ENCODE peak calls at places on chromosomes 3 and 15, in six cellular contexts. F is HTR-8/SVneo, D is HFF-Myc, T is NCI-H510A treated with DMSO at 0.1 percent for 48 hours, E is OCI-LY7, S is bronchial epithelial cell. P is an unnamed sample.

GRCh38 chr15:59646271-59646670 is 11.0 kb downstream of the GTF2A2 start:
- DNase-seq in T (no peak), E (no peak), S (no peak), F (no peak), D (no peak), P (no peak)

GRCh38 chr3:128236667-128237066 is 83.4 kb downstream of the EEFSEC start:
- DNase-seq in T (peak), F (no peak), E (no peak), S (no peak), D (no peak), P (no peak)

GRCh38 chr3:15342945-15343344 is 10.6 kb upstream of the SH3BP5 start:
- DNase-seq in S (no peak), D (no peak), T (no peak), F (no peak), E (no peak), P (no peak)

GRCh38 chr3:188389711-188390346 is 235.9 kb downstream of the LPP start:
- DNase-seq in F (no peak), D (no peak), E (peak), S (peak), T (no peak), P (peak)

GRCh38 chr3:107947203-107947602 is 143.6 kb downstream of the CD47 start:
- DNase-seq in T (no peak), F (no peak), E (no peak), D (no peak), S (no peak), P (no peak)

GRCh38 chr3:175397407-175397806 is 538.3 kb downstream of the NAALADL2 start:
- DNase-seq in F (no peak), S (no peak), D (no peak), T (no peak), E (no peak), P (no peak)

GRCh38 chr3:73143821-73144237 is 82.4 kb downstream of the EBLN2 start:
- DNase-seq in F (no peak), T (no peak), E (no peak), S (no peak), D (no peak), P (peak)

GRCh38 chr3:54882114-54882833 is 45.6 kb downstream of the LRTM1 start:
- DNase-seq in T (no peak), E (no peak), F (peak), S (peak), D (no peak), P (peak)

GRCh38 chr3:43995929-43996378 is 245.7 kb upstream of the TOPAZ1 start:
- DNase-seq in D (no peak), S (peak), T (peak), F (no peak), E (peak), P (no peak)

GRCh38 chr3:73351423-73352071 is 273.2 kb downstream of the PDZRN3 start:
- DNase-seq in T (no peak), E (no peak), D (no peak), F (no peak), S (no peak), P (no peak)

GRCh38 chr3:156483961-156484787 is 70.7 kb downstream of the SSR3 start:
- DNase-seq in F (peak), S (peak), E (peak), T (no peak), D (peak), P (peak)

GRCh38 chr3:11080492-11080891 is 73.8 kb upstream of the HRH1 start:
- DNase-seq in S (peak), D (no peak), F (no peak), T (no peak), E (no peak), P (peak)

GRCh38 chr3:57370331-57370730 is 77.8 kb upstream of the ASB14 start:
- DNase-seq in E (no peak), D (no peak), F (no peak), T (no peak), S (no peak), P (no peak)

GRCh38 chr15:39691229-39691628 is 91.4 kb downstream of the FSIP1 start:
- DNase-seq in D (no peak), T (no peak), S (no peak), F (no peak), E (no peak), P (no peak)

GRCh38 chr3:106542101-106542769 is 673.4 kb upstream of the CBLB start:
- DNase-seq in E (no peak), D (no peak), T (no peak), S (no peak), F (no peak), P (no peak)

GRCh38 chr15:33994005-33994615 is 25.8 kb downstream of the CHRM5 start:
- DNase-seq in E (peak), F (no peak), D (no peak), T (peak), S (peak), P (peak)

GRCh38 chr3:69665026-69665739 is 74.1 kb upstream of the MITF start:
- DNase-seq in F (peak), S (peak), D (no peak), T (peak), E (no peak), P (peak)

GRCh38 chr3:132352556-132353143 is 35.4 kb downstream of the ACP3 start:
- DNase-seq in E (peak), T (peak), F (peak), S (peak), D (peak), P (peak)

GRCh38 chr3:44932271-44932670 is 43.7 kb downstream of the ZDHHC3 start:
- DNase-seq in S (no peak), D (no peak), T (no peak), E (no peak), F (no peak), P (no peak)

GRCh38 chr3:125202197-125202596 is 10.4 kb downstream of the SLC12A8 start:
- DNase-seq in T (no peak), F (peak), D (no peak), S (peak), E (peak), P (no peak)

GRCh38 chr3:88150771-88151170 is 1.0 kb downstream of the C3orf38 start:
- DNase-seq in F (no peak), S (peak), D (no peak), E (peak), T (no peak), P (no peak)

GRCh38 chr3:128111147-128111546 is 12.5 kb downstream of the RUVBL1 start:
- DNase-seq in S (no peak), D (no peak), T (no peak), F (no peak), E (no peak), P (no peak)

GRCh38 chr15:75029378-75030022 is 6.1 kb downstream of the PPCDC start:
- DNase-seq in S (peak), F (peak), T (peak), D (no peak), E (peak), P (peak)

GRCh38 chr15:37121492-37121891 is 21.1 kb upstream of the MEIS2 start:
- DNase-seq in E (no peak), D (no peak), S (no peak), T (no peak), F (no peak), P (no peak)

GRCh38 chr3:112093180-112093522 is 7.0 kb downstream of the C3orf52 start:
- DNase-seq in F (no peak), T (no peak), E (no peak), S (no peak), D (no peak), P (no peak)

GRCh38 chr3:184332370-184333090 is 4.9 kb upstream of the FAM131A start:
- DNase-seq in F (peak), D (no peak), E (no peak), T (no peak), S (peak), P (peak)

GRCh38 chr3:47715928-47716327 is 65.8 kb downstream of the SMARCC1 start:
- DNase-seq in T (no peak), D (peak), F (peak), E (no peak), S (peak), P (no peak)

GRCh38 chr3:193590088-193590856 is 2.7 kb upstream of the OPA1 start:
- DNase-seq in S (peak), F (peak), E (no peak), T (no peak), D (no peak), P (peak)

GRCh38 chr3:12405432-12406272 is 78.6 kb upstream of the TSEN2 start:
- DNase-seq in D (no peak), F (peak), E (no peak), T (no peak), S (peak), P (no peak)

GRCh38 chr3:70889162-70890045 is 577.0 kb upstream of the MDFIC2 start:
- DNase-seq in S (peak), D (no peak), E (no peak), T (no peak), F (no peak), P (no peak)

GRCh38 chr15:96209285-96209735 is 121.2 kb upstream of the NR2F2 start:
- DNase-seq in D (no peak), T (no peak), S (peak), F (no peak), E (no peak), P (no peak)

GRCh38 chr3:56404884-56405283 is 63.4 kb downstream of the ERC2 start:
- DNase-seq in F (no peak), E (no peak), T (no peak), S (no peak), D (no peak), P (no peak)

GRCh38 chr15:29676961-29677402 is 145.3 kb downstream of the TJP1 start:
- DNase-seq in S (peak), E (no peak), D (no peak), F (no peak), T (no peak), P (no peak)

GRCh38 chr15:24862726-24863521 is 91.9 kb upstream of the SNRPN start:
- DNase-seq in S (no peak), F (no peak), T (no peak), D (no peak), E (no peak), P (no peak)

GRCh38 chr15:77411614-77411976 is 8.3 kb downstream of the PEAK1 start:
- DNase-seq in S (no peak), E (no peak), D (no peak), T (no peak), F (no peak), P (no peak)

GRCh38 chr15:66931768-66932633 is 133.4 kb upstream of the SMAD3 start:
- DNase-seq in E (no peak), S (peak), F (peak), D (peak), T (peak), P (peak)

GRCh38 chr3:48247401-48247807 is 6.5 kb downstream of the ZNF589 start:
- DNase-seq in F (no peak), S (peak), T (no peak), D (peak), E (no peak), P (peak)

P was measured in foreskin keratinocyte.